ENCODE peak calls at places on chromosomes 3 and 15, in seven cellular contexts. C is activated naive CD8-positive, alpha-beta T cell treated with anti-CD3 and anti-CD28 coated beads, Interleukin-2, amount 50 U/mL, for 24 hours; F is CD8-positive, alpha-beta T cell; N is glomerular endothelial cell; K is posterior cingulate gyrus; X is LoVo; P is skeletal muscle cell. J is an unnamed sample.

GRCh38 chr15:42368096-42368495 is 8.8 kb downstream of the CAPN3 start:
- DNase-seq in C (no peak), P (no peak), N (no peak), K (no peak), F (no peak), X (no peak), J (no peak)

GRCh38 chr15:58538901-58539300 is 107.1 kb downstream of the LIPC start:
- DNase-seq in F (no peak), C (no peak), N (no peak), X (no peak), K (no peak), P (no peak), J (no peak)

GRCh38 chr15:101112336-101113113 is 139.3 kb downstream of the CHSY1 start:
- DNase-seq in K (no peak), C (no peak), N (no peak), X (no peak), F (no peak), P (no peak), J (no peak)

GRCh38 chr3:37161351-37161750 is 13.0 kb downstream of the LRRFIP2 start:
- DNase-seq in F (no peak), N (no peak), K (no peak), X (no peak), C (no peak), P (no peak), J (no peak)

GRCh38 chr3:187458383-187458782 is 90.2 kb downstream of the RTP4 start:
- DNase-seq in N (no peak), X (no peak), C (no peak), F (no peak), P (no peak), K (no peak), J (no peak)

GRCh38 chr3:137808015-137808414 is 43.9 kb downstream of the SOX14 start:
- DNase-seq in X (no peak), K (no peak), N (no peak), C (no peak), P (no peak), F (no peak), J (no peak)

GRCh38 chr15:89199734-89200133 is 21.6 kb downstream of the RLBP1 start:
- DNase-seq in C (no peak), K (peak; percentile 53), X (no peak), F (no peak), N (no peak), P (no peak), J (no peak)

GRCh38 chr3:122754867-122755835 is 38.5 kb downstream of the HSPBAP1 start:
- DNase-seq in N (no peak), X (peak; percentile 41), P (peak; percentile 5), F (no peak), K (no peak), C (no peak), J (no peak)

GRCh38 chr3:18124501-18124900 is 300.6 kb downstream of the SATB1 start:
- DNase-seq in P (peak; percentile 52), F (no peak), C (no peak), K (no peak), X (peak; percentile 45), N (no peak), J (no peak)

GRCh38 chr3:38601971-38602550 is 47.4 kb downstream of the SCN5A start:
- DNase-seq in P (no peak), C (no peak), K (no peak), F (no peak), X (no peak), N (no peak), J (no peak)

GRCh38 chr3:14241716-14242115 is 63.1 kb downstream of the LSM3 start:
- DNase-seq in K (no peak), X (no peak), F (no peak), N (no peak), C (no peak), P (no peak), J (no peak)

J was measured in naive thymus-derived CD4-positive, alpha-beta T cell.